ENCODE peak calls at places on chromosomes 7 and 10, in nine cellular contexts. I, W, V, H, M, O, L, P and C are unnamed samples.

GRCh38 chr10:79383974-79384606 is 36.8 kb downstream of the PPIF start:
- DNase-seq in W (no peak), L (no peak), I (no peak), P (peak; percentile 13), O (peak; percentile 61), M (no peak), V (peak; percentile 64), H (no peak), C (no peak)

GRCh38 chr7:114085592-114086490 is 167.0 kb upstream of the PPP1R3A start:
- DNase-seq in V (peak; percentile 87), M (peak; percentile 82), O (peak; percentile 96), L (no peak), I (peak; percentile 61), P (peak; percentile 74), W (peak; percentile 69), H (peak; percentile 89), C (peak; percentile 71)

GRCh38 chr10:71094712-71095390 is 117.5 kb upstream of the UNC5B start:
- DNase-seq in W (no peak), L (no peak), I (no peak), O (no peak), P (no peak), M (no peak), H (no peak), V (no peak), C (no peak)

GRCh38 chr10:125203186-125203800 is 42.9 kb upstream of the CTBP2 start:
- DNase-seq in V (no peak), I (no peak), P (no peak), M (no peak), O (no peak), H (no peak), L (no peak), W (no peak), C (no peak)

GRCh38 chr10:114103286-114103685 is 59.6 kb downstream of the ADRB1 start:
- DNase-seq in M (peak; percentile 72), H (no peak), V (no peak), L (peak; percentile 9), O (no peak), W (no peak), P (no peak), I (peak; percentile 43), C (peak; percentile 25)

GRCh38 chr7:22675917-22676343 is 51.1 kb upstream of the IL6 start:
- DNase-seq in W (no peak), M (peak; percentile 40), I (no peak), H (no peak), L (no peak), O (no peak), P (no peak), V (no peak), C (no peak)

GRCh38 chr7:30656611-30657010 is 25.6 kb downstream of the CRHR2 start:
- DNase-seq in W (no peak), I (no peak), M (no peak), L (no peak), V (peak; percentile 49), O (peak; percentile 43), H (no peak), P (no peak), C (no peak)

GRCh38 chr7:114460021-114460420 is 45.4 kb downstream of the FOXP2 start:
- DNase-seq in W (no peak), H (no peak), O (no peak), V (no peak), L (no peak), P (no peak), I (no peak), M (no peak), C (no peak)

GRCh38 chr10:72685264-72685921 is 6.5 kb upstream of the MCU start:
- DNase-seq in P (no peak), M (no peak), I (no peak), H (peak; percentile 57), O (no peak), L (no peak), V (no peak), W (no peak), C (no peak)

GRCh38 chr7:83996879-83997278 is 197.7 kb downstream of the SEMA3A start:
- DNase-seq in V (no peak), I (no peak), O (no peak), W (no peak), P (no peak), M (peak; percentile 44), H (no peak), L (no peak), C (peak; percentile 11)

GRCh38 chr10:75402486-75403143 is 1.1 kb upstream of the ZNF503 start:
- DNase-seq in L (no peak), W (peak; percentile 31), H (peak; percentile 74), M (no peak), V (peak; percentile 75), P (peak; percentile 35), O (peak; percentile 73), I (no peak), C (no peak)

GRCh38 chr10:81874878-81875679 is at the start of gene NRG3:
- DNase-seq in P (no peak), O (no peak), M (no peak), L (no peak), I (no peak), W (no peak), H (no peak), V (no peak), C (no peak)

GRCh38 chr7:27134392-27134791 is 3.8 kb upstream of the HOXA4 start:
- DNase-seq in V (no peak), H (no peak), I (peak; percentile 87), O (peak; percentile 85), M (peak; percentile 99), W (no peak), L (peak; percentile 68), P (no peak), C (peak; percentile 89)
- H3K4me3 ChIP-seq in V (no peak overlapping the region), H (no peak overlapping the region), I (no peak overlapping the region), O (no peak overlapping the region), M (no peak overlapping the region), W (no peak overlapping the region), L (no peak overlapping the region), P (no peak overlapping the region), C (no peak overlapping the region)

DNA sequence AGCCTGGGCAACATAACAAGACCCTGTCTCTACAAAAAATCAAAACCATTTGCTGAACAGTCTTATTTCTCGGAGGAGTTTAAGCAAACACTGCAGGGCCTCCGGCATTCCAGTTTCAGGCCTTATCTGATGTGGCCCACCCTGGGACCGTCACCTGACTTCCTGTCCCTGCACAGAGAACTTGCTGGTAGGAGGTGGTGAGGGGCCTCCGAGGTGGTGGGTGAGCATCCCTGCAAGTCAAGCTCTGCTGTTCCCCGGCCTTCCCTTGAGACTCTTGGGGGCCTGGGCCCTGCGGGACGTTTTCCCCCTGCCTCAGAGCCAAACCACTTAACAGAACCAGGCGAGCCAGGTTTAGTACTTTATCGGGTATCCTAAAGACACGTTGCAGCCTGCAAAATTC is 44.5 kb upstream of the AP5Z1 start:
- DNase-seq in W (no peak), L (no peak), H (no peak), O (no peak), V (no peak), P (no peak), M (no peak), I (no peak), C (no peak)
- H3K4me3 ChIP-seq in W (no peak overlapping the region), L (no peak overlapping the region), H (no peak overlapping the region), O (no peak overlapping the region), V (no peak overlapping the region), P (no peak overlapping the region), M (no peak overlapping the region), I (no peak overlapping the region), C (no peak overlapping the region)

DNA sequence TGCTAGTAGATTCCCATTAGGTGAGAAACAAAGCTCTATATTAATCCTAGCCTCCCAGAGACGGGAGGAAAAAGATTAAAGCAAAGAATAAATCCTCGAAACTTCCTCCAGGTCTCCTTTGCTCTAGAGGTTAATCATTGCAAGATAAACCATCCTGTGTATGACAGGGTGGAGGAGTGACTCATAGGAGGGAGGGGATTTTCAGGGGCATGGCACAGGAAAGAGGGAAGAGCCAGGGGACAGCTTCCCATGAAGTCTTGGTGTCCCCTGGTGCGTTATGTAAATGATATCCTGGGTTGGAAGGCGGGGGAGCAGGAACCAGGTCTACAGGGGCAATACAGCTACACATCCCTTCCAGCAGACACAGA is 780 bp downstream of the CYP3A5 start:
- DNase-seq in P (no peak), I (no peak), O (no peak), M (peak; percentile 70), L (no peak), W (no peak), V (no peak), H (peak; percentile 54), C (no peak)
- H3K4me3 ChIP-seq in P (no peak overlapping the region), I (no peak overlapping the region), O (no peak overlapping the region), M (peak overlapping the region; percentile 21), L (no peak overlapping the region), W (no peak overlapping the region), V (no peak overlapping the region), H (peak overlapping the region; percentile 11), C (no peak overlapping the region)

GRCh38 chr10:103693812-103694205 is 161.6 kb downstream of the SH3PXD2A start:
- DNase-seq in W (no peak), M (no peak), L (no peak), I (no peak), H (no peak), V (no peak), P (no peak), O (no peak), C (no peak)
- H3K4me3 ChIP-seq in W (peak overlapping the region; percentile 42), M (no peak overlapping the region), L (no peak overlapping the region), I (no peak overlapping the region), H (no peak overlapping the region), V (peak overlapping the region; percentile 53), P (peak overlapping the region; percentile 56), O (no peak overlapping the region), C (no peak overlapping the region)

DNA sequence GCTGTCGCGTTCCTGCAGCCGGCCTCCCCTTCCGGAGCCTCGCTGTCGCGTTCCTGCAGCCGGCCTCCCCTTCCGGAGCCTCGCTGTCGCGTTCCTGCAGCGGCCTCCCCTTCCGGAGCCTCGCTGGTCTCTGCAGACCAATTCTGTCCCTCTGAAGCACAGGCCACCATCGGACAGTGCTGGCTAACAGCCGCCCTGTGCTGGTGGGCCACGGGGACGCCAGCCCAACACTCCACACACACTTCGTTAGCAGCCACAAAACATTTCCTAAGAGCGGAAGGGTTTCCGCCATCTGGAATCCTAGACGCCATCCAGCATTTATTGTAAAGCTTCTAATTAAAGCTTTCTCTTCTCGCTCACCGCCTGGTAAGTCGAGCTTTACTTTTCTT is 11.2 kb downstream of the GPER1 start:
- DNase-seq in L (no peak), V (no peak), I (no peak), W (no peak), M (no peak), O (no peak), P (no peak), H (no peak), C (no peak)
- H3K4me3 ChIP-seq in L (no peak overlapping the region), V (no peak overlapping the region), I (no peak overlapping the region), W (no peak overlapping the region), M (no peak overlapping the region), O (no peak overlapping the region), P (no peak overlapping the region), H (no peak overlapping the region), C (no peak overlapping the region)